ENCODE peak calls at places on chromosomes 1 and 21, in five cellular contexts. M is hepatocyte, N is fibroblast of lung, C is GM23248, O is neural progenitor cell. R is an unnamed sample.

GRCh38 chr1:201317551-201317950 is 34.2 kb downstream of the PKP1 start:
- DNase-seq in O (no peak), N (no peak), C (no peak), M (no peak), R (no peak)

GRCh38 chr1:26748351-26748750 is 39.4 kb upstream of the PIGV start:
- DNase-seq in O (no peak), M (no peak), C (no peak), N (no peak), R (no peak)

GRCh38 chr21:29351691-29352090 is 53.0 kb downstream of the BACH1 start:
- DNase-seq in C (peak), N (peak), M (no peak), O (no peak), R (no peak)

GRCh38 chr1:225958041-225958440 is 17.0 kb upstream of the LEFTY2 start:
- DNase-seq in O (no peak), C (no peak), N (no peak), M (no peak), R (no peak)

GRCh38 chr1:204377800-204378608 is 18.3 kb upstream of the PLEKHA6 start:
- DNase-seq in O (peak), C (peak), M (peak), N (no peak), R (peak)

GRCh38 chr1:222950892-222951291 is 136.1 kb downstream of the DISP1 start:
- DNase-seq in M (no peak), O (no peak), N (no peak), C (no peak), R (peak)

GRCh38 chr1:36966242-36966641 is 68.1 kb downstream of the GRIK3 start:
- DNase-seq in N (peak), C (peak), M (peak), O (peak), R (peak)

GRCh38 chr21:16418211-16418610 is 688.4 kb downstream of the USP25 start:
- DNase-seq in C (peak), M (no peak), O (no peak), N (peak), R (no peak)

GRCh38 chr1:85584923-85585322 is 4.4 kb downstream of the CCN1 start:
- DNase-seq in C (peak), N (no peak), O (no peak), M (no peak), R (no peak)

GRCh38 chr1:54254055-54254454 is 54.1 kb downstream of the MRPL37 start:
- DNase-seq in C (peak), O (no peak), N (no peak), M (no peak), R (peak)

GRCh38 chr1:28273216-28273860 is 14.0 kb downstream of the SESN2 start:
- DNase-seq in M (no peak), N (no peak), C (no peak), O (no peak), R (peak)

GRCh38 chr1:55006931-55007330 is 8.2 kb downstream of the BSND start:
- DNase-seq in C (no peak), O (no peak), M (no peak), N (no peak), R (no peak)

GRCh38 chr1:173669491-173669941 is at the start of gene ANKRD45:
- DNase-seq in M (peak), C (peak), N (peak), O (peak), R (no peak)

GRCh38 chr1:150875197-150876110 is 945 bp downstream of the ARNT start:
- DNase-seq in N (peak), C (peak), M (peak), O (no peak), R (no peak)

GRCh38 chr1:6418668-6419396 is 887 bp downstream of the HES2 start:
- DNase-seq in O (peak), N (no peak), M (no peak), C (peak), R (peak)
- TF ChIP-seq EZH2 in O (peak), N (peak), M (peak), C (no peak), R (no peak)

GRCh38 chr1:178060789-178061556 is 32.9 kb upstream of the RASAL2 start:
- DNase-seq in N (peak), O (peak), C (peak), M (peak), R (no peak)
- H3K4me3 ChIP-seq in N (no peak), O (peak), C (peak), M (no peak), R (no peak)

DNA sequence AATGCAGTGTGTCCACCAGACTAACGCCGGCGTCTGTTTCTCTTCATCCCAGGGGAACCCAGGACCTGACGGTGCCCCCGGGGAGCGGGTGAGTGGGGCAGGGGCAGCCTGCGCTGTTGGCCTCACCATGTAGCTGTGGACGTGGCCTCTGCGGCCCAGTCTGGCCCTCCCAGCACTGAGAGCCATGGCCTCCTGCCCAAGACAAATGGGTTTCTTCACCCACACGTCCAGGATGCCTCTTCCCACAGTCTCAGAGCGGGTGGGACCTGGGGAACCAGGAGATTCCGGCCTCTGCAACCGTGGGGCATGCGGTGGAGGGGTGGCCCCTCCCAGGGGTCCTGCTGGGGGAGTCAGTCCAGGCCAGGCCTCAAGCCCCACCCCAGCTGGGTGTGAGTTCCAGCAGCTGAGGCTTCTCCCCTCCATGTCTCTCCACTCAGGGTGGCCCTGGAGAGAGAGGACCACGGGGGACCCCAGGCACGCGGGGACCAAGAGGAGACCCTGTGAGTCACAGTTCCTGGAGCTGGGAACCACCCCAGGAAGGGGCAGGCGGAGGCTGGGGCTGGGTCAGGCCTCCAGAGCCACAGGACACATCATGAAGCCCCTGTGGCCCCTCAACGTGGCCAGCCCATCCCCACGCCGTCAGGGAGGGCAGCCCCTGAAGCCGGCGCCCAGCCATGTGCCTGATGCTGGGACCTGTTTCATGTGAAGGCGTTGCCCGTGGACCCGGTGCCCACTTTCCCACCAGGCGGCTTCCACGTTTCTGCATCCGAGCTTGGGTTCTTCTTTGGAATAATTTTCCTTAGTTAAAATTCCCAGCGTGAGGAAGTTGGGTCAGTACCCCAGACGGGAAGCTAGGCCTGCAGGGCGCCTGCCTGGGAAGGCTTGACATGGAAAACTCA is 11.0 kb downstream of the COL6A1 start:
- DNase-seq in C (peak), N (no peak), O (no peak), M (no peak), R (no peak)
- TF ChIP-seq EZH2 in C (no peak), N (no peak), O (no peak), M (no peak), R (no peak)

GRCh38 chr1:3598051-3598471 is 13.2 kb downstream of the MEGF6 start:
- DNase-seq in O (peak), C (no peak), M (peak), N (no peak), R (no peak)
- H3K4me3 ChIP-seq in O (no peak), C (no peak), M (no peak), N (no peak), R (no peak)

GRCh38 chr1:220894025-220894923 is 15.0 kb downstream of the HLX start:
- DNase-seq in N (no peak), O (peak), M (no peak), C (peak), R (no peak)
- TF ChIP-seq EZH2 in N (no peak), O (peak), M (peak), C (no peak), R (no peak)